ENCODE peak calls at places on chromosome 12, in seven cellular contexts. Y, N, O, K, P, M and B are unnamed samples.

GRCh38 chr12:18332173-18332572 is 70.9 kb downstream of the PIK3C2G start:
- DNase-seq in O (no peak), Y (no peak), K (no peak), N (no peak), P (no peak), M (no peak), B (no peak)

GRCh38 chr12:124428136-124428791 is 133.4 kb downstream of the RFLNA start:
- DNase-seq in N (no peak), K (peak), P (no peak), O (peak), Y (no peak), M (peak), B (no peak)

GRCh38 chr12:109885616-109886015 is 5.3 kb upstream of the GLTP start:
- DNase-seq in Y (no peak), K (no peak), O (no peak), P (no peak), N (no peak), M (no peak), B (no peak)

GRCh38 chr12:64810831-64811230 is 13.6 kb upstream of the TBC1D30 start:
- DNase-seq in O (no peak), M (no peak), P (no peak), Y (no peak), K (no peak), N (no peak), B (no peak)

GRCh38 chr12:93109794-93110203 is 180.7 kb upstream of the EEA1 start:
- DNase-seq in P (peak), O (no peak), K (no peak), M (no peak), N (no peak), Y (no peak), B (no peak)

GRCh38 chr12:100295764-100296555 is 29.0 kb downstream of the SCYL2 start:
- DNase-seq in M (no peak), K (peak), O (peak), Y (peak), P (no peak), N (no peak), B (no peak)

GRCh38 chr12:127290251-127290650 is 976.7 kb upstream of the TMEM132C start:
- DNase-seq in K (no peak), N (no peak), O (no peak), Y (no peak), P (no peak), M (no peak), B (no peak)

GRCh38 chr12:106118-106561 is 39.6 kb downstream of the IQSEC3 start:
- DNase-seq in K (no peak), N (no peak), M (no peak), O (no peak), P (peak), Y (no peak), B (no peak)

GRCh38 chr12:27515671-27516070 is 8.3 kb upstream of the PPFIBP1 start:
- DNase-seq in N (no peak), Y (no peak), P (no peak), K (no peak), M (no peak), O (no peak), B (no peak)

GRCh38 chr12:64169999-64170398 is 52.1 kb downstream of the KICS2 start:
- DNase-seq in N (no peak), Y (no peak), O (no peak), K (no peak), M (no peak), P (no peak), B (no peak)

GRCh38 chr12:48285751-48286650 is 64.7 kb downstream of the ZNF641 start:
- DNase-seq in M (no peak), Y (no peak), K (no peak), P (no peak), N (peak), O (no peak), B (no peak)

GRCh38 chr12:74963867-74964331 is 245.7 kb downstream of the KCNC2 start:
- DNase-seq in O (no peak), M (no peak), N (no peak), K (no peak), Y (no peak), P (no peak), B (no peak)

GRCh38 chr12:29719381-29719780 is 64.4 kb downstream of the TMTC1 start:
- DNase-seq in M (no peak), N (no peak), O (no peak), Y (no peak), K (no peak), P (no peak), B (no peak)

GRCh38 chr12:125330645-125331341 is 265.6 kb downstream of the AACS start:
- DNase-seq in O (peak), P (peak), Y (no peak), N (no peak), K (peak), M (peak), B (peak)

GRCh38 chr12:109291531-109292341 is 17.3 kb downstream of the FOXN4 start:
- DNase-seq in Y (no peak), K (peak), P (no peak), O (peak), N (no peak), M (peak), B (no peak)

GRCh38 chr12:57638096-57638495 is 5.1 kb upstream of the B4GALNT1 start:
- DNase-seq in K (peak), P (no peak), Y (no peak), O (no peak), M (no peak), N (no peak), B (peak)

GRCh38 chr12:121797937-121798801 is 4.7 kb upstream of the RHOF start:
- DNase-seq in N (no peak), K (peak), O (no peak), Y (no peak), P (no peak), M (peak), B (no peak)

GRCh38 chr12:138898-139534 is 72.4 kb downstream of the IQSEC3 start:
- DNase-seq in K (no peak), N (no peak), P (no peak), O (no peak), Y (no peak), M (no peak), B (no peak)

GRCh38 chr12:45369065-45369464 is 153.2 kb downstream of the ANO6 start:
- DNase-seq in Y (peak), O (no peak), K (peak), M (no peak), P (no peak), N (no peak), B (no peak)

GRCh38 chr12:12779529-12779928 is 5.9 kb upstream of the APOLD1 start:
- DNase-seq in Y (no peak), K (peak), O (no peak), M (no peak), P (no peak), N (no peak), B (no peak)

GRCh38 chr12:50103767-50104321 is at the start of gene GPD1:
- DNase-seq in K (peak), P (no peak), N (no peak), M (peak), Y (no peak), O (peak), B (no peak)

GRCh38 chr12:30417697-30418231 is 277.9 kb downstream of the IPO8 start:
- DNase-seq in O (no peak), P (no peak), M (no peak), Y (no peak), N (no peak), K (peak), B (no peak)

GRCh38 chr12:122250047-122250446 is 16.2 kb downstream of the VPS33A start:
- DNase-seq in Y (no peak), O (peak), N (no peak), P (no peak), M (no peak), K (no peak), B (no peak)

GRCh38 chr12:50572760-50573159 is 68.0 kb downstream of the DIP2B start:
- DNase-seq in K (no peak), N (no peak), P (no peak), M (no peak), Y (no peak), O (no peak), B (no peak)

GRCh38 chr12:51622564-51622963 is 31.5 kb downstream of the SCN8A start:
- DNase-seq in O (no peak), M (no peak), K (no peak), Y (no peak), P (no peak), N (no peak), B (no peak)

GRCh38 chr12:64694130-64695078 is 64.8 kb downstream of the GNS start:
- DNase-seq in K (no peak), P (no peak), M (no peak), N (no peak), Y (no peak), O (no peak), B (no peak)

GRCh38 chr12:31574803-31575573 is 15.9 kb downstream of the DENND5B start:
- DNase-seq in P (no peak), K (no peak), O (no peak), N (no peak), Y (no peak), M (no peak), B (no peak)

GRCh38 chr12:93347054-93347786 is 30.5 kb upstream of the NUDT4 start:
- DNase-seq in K (no peak), N (no peak), P (no peak), M (no peak), O (no peak), Y (no peak), B (no peak)

GRCh38 chr12:1047898-1048660 is 57.1 kb downstream of the ERC1 start:
- DNase-seq in O (peak), Y (no peak), M (no peak), N (peak), P (no peak), K (no peak), B (no peak)

GRCh38 chr12:108729612-108730336 is 1.5 kb downstream of the CORO1C start:
- DNase-seq in M (no peak), Y (no peak), N (no peak), P (no peak), K (peak), O (no peak), B (no peak)

GRCh38 chr12:54460317-54460935 is 13.0 kb downstream of the GTSF1 start:
- DNase-seq in Y (no peak), O (no peak), K (peak), P (no peak), N (no peak), M (no peak), B (no peak)

DNA sequence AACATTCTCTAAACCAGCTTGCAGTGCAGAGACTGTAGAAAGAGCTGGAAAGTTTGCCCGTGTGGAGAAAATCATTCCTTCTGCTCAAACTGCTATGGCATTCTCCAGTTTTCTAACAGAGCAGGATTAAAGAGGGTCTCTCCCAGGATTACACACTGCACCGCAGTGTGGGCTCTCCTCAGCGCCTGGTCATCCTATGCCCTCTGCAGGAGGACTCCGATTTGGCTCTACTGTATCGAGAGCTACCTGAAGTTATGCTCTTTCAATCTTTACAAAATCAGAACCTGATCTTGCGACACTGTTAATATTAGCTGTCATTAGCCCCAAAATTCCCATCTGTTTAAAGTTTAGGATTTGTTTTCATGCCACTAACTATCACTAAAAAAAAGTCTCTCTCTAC is 33.0 kb downstream of the BHLHE41 start:
- DNase-seq in K (no peak), O (no peak), Y (no peak), M (no peak), P (no peak), N (no peak), B (no peak)
- TF ChIP-seq CTCF in K (peak), O (peak), Y (peak), M (no peak), P (no peak), N (no peak), B (no peak)

DNA sequence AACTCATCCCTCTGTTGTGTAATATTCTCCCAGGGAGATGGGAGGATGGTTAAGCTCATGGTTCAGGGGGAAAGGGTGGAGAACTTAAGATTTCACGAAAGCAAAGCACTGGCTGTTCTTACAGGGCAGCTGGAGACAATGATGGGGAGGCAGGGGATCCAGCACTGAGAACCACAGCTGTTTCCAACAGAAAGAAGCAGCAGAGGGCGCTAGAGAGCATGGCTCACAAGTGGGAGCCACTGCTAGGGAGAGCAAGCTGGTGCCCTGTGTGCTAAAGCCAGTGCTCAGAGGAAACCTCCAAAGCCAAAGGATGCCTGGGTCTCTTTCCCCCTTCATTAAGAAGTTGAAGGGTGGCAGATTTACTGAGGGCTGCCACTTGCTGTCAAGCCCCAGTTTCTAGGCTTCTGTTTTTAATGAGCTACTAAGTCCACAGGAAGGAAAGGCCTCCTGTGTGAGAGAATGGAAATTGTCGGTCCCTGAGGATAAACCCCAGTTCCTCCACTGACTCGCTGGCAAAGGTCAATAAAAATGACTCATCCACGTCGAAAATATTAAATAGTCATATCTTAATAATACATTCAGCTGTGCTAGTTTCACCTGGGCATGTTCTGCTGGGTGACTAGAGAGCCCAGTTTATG is 199.7 kb downstream of the ANO2 start:
- DNase-seq in N (peak), P (peak), M (peak), K (peak), O (peak), Y (no peak), B (no peak)
- TF ChIP-seq CTCF in N (peak), P (peak), M (peak), K (peak), O (peak), Y (peak), B (peak)

GRCh38 chr12:110888256-110888991 is 32.0 kb downstream of the MYL2 start:
- DNase-seq in M (no peak), P (no peak), Y (no peak), K (no peak), N (no peak), O (no peak), B (no peak)
- TF ChIP-seq CTCF in M (no peak), P (no peak), Y (no peak), K (no peak), N (peak), O (peak), B (no peak)

GRCh38 chr12:113857371-113857770 is 108.8 kb downstream of the RBM19 start:
- DNase-seq in K (peak), Y (no peak), M (no peak), N (no peak), O (peak), P (no peak), B (no peak)
- TF ChIP-seq CTCF in K (no peak), Y (no peak), M (no peak), N (no peak), O (no peak), P (no peak), B (no peak)

DNA sequence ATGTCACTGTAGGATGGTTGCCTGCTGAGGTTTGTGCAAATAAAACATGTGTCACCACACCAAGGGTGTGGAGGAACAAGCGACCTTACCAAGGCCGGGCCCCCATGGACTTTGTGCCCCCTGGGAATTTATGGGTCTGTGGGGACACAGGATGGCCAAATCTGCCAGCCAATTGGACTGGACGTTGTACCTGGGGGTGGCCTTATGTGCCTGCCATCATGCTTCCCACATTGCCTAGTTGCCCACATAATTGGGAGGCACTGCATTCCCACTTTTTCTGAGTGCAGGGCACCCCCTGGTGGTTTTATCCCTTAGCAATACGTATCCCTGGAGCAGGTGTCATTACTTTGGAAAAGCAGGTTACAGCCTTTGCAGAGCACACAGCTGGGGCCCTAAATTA is 92.6 kb upstream of the TMPO start:
- DNase-seq in P (no peak), M (no peak), K (no peak), O (no peak), N (no peak), Y (no peak), B (no peak)
- TF ChIP-seq CTCF in P (no peak), M (no peak), K (peak), O (no peak), N (no peak), Y (peak), B (no peak)

GRCh38 chr12:85720308-85721033 is 115.7 kb downstream of the RASSF9 start:
- DNase-seq in M (no peak), Y (no peak), N (no peak), P (no peak), O (no peak), K (no peak), B (no peak)

DNA sequence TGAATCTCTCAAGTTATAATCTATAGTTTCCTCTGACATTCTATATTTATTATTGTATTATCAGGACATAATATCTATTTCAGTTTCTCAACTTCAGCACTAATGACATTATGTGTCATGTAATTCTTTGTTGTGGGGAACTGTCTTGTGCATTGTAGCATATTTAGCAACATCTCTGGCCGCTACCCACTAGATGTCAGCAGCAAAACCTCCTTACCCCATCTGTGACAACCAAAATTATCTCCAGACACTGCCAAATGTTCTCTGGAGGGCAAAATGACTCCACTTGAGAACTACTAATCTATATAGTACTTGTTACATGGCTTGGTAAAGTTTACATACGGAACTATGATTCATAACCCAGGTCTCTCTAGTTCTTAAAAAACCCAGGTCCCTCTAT is 110.2 kb downstream of the RASSF9 start:
- DNase-seq in K (no peak), Y (no peak), P (no peak), M (no peak), O (peak), N (no peak), B (no peak)
- TF ChIP-seq CTCF in K (peak), Y (no peak), P (no peak), M (no peak), O (no peak), N (no peak), B (no peak)